ENCODE peak calls at places on chromosomes 11 and 22, in five cellular contexts. L is transverse colon, B is osteoblast, D is heart left ventricle, C is keratinocyte. O is an unnamed sample.

GRCh38 chr11:31817054-31817620 is 6.0 kb upstream of the PAX6 start:
- DNase-seq in L (no peak), B (peak), D (no peak), C (no peak), O (no peak)

GRCh38 chr22:24214467-24215285 is 30.2 kb downstream of the GGT5 start:
- DNase-seq in L (no peak), B (peak), D (no peak), C (no peak), O (no peak)

GRCh38 chr11:1481483-1481825 is 5.1 kb downstream of the MOB2 start:
- DNase-seq in L (no peak), B (peak), D (no peak), C (no peak), O (no peak)

GRCh38 chr11:3088806-3089205 is 31.6 kb upstream of the CARS1 start:
- DNase-seq in L (no peak), B (no peak), D (no peak), C (no peak), O (no peak)

GRCh38 chr22:48630444-48630777 is 1197.3 kb downstream of the BRD1 start:
- DNase-seq in L (no peak), B (no peak), D (no peak), C (no peak), O (no peak)

GRCh38 chr11:120539681-120540369 is 28.3 kb downstream of the GRIK4 start:
- DNase-seq in L (no peak), B (peak), D (no peak), C (no peak), O (peak)

GRCh38 chr11:77418155-77418980 is 55.5 kb downstream of the PAK1 start:
- DNase-seq in L (no peak), B (no peak), D (no peak), C (no peak), O (no peak)

GRCh38 chr11:73273246-73273890 is 1.2 kb downstream of the P2RY6 start:
- DNase-seq in L (no peak), B (no peak), D (no peak), C (no peak), O (no peak)

GRCh38 chr11:122155001-122155400 is 39.0 kb upstream of the BLID start:
- DNase-seq in L (no peak), B (no peak), D (no peak), C (no peak), O (no peak)

GRCh38 chr11:86687083-86687799 is 14.8 kb upstream of the ME3 start:
- DNase-seq in L (no peak), B (no peak), D (no peak), C (no peak), O (no peak)

GRCh38 chr11:62909107-62909894 is 11.9 kb downstream of the CHRM1 start:
- DNase-seq in L (peak), B (peak), D (peak), C (no peak), O (peak)

GRCh38 chr11:34745209-34745608 is 124.3 kb downstream of the EHF start:
- DNase-seq in L (no peak), B (no peak), D (no peak), C (no peak), O (no peak)

GRCh38 chr11:3224730-3225098 is 6.1 kb upstream of the MRGPRG start:
- DNase-seq in L (no peak), B (peak), D (no peak), C (no peak), O (no peak)

GRCh38 chr22:30445438-30445936 is 19.9 kb downstream of the MTFP1 start:
- DNase-seq in L (no peak), B (no peak), D (no peak), C (no peak), O (no peak)

GRCh38 chr11:12674571-12674935 is 332 bp downstream of the TEAD1 start:
- DNase-seq in L (peak), B (peak), D (no peak), C (no peak), O (no peak)

GRCh38 chr22:32806296-32806695 is 4.8 kb downstream of the TIMP3 start:
- DNase-seq in L (no peak), B (no peak), D (no peak), C (no peak), O (no peak)

GRCh38 chr22:32809786-32810185 is 8.3 kb downstream of the TIMP3 start:
- DNase-seq in L (no peak), B (no peak), D (no peak), C (no peak), O (no peak)

GRCh38 chr22:32805586-32805881 is 4.0 kb downstream of the TIMP3 start:
- DNase-seq in L (no peak), B (no peak), D (no peak), C (no peak), O (no peak)

GRCh38 chr22:32810241-32811133 is 9.0 kb downstream of the TIMP3 start:
- DNase-seq in L (no peak), B (no peak), D (no peak), C (no peak), O (no peak)

GRCh38 chr22:32808038-32808445 is 6.5 kb downstream of the TIMP3 start:
- DNase-seq in L (no peak), B (no peak), D (no peak), C (no peak), O (no peak)
- TF ChIP-seq CTCF in L (no peak), B (no peak), D (no peak), C (no peak), O (no peak)

DNA sequence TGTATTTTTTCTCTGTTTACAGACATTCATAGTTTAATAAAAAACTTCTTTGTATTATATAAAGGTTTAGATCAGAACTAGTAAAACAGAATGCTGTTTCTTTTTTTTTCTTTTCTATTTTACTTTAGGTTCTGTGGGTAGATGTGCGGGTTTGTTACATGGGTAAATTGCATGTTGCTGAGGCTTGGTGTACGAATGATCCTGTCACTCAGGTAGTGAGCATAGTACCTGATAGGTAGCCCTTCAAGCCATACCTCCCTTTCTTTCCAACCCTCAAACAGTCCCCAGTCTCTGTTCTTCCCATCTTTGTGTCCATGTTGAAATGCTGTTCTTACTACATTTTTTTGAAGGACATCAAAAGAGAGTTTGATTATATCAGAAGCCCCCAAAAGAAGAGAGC is 3.2 kb downstream of the ATM start:
- DNase-seq in L (no peak), B (peak), D (no peak), C (no peak), O (no peak)
- H3K27ac ChIP-seq in L (peak), B (no peak), D (no peak), C (no peak), O (no peak)

GRCh38 chr22:43088979-43089717 is at the start of gene TTLL1:
- DNase-seq in L (peak), B (peak), D (peak), C (no peak), O (peak)
- TF ChIP-seq CTCF in L (no peak), B (peak), D (no peak), C (no peak), O (no peak)

GRCh38 chr11:132055296-132055695 is 684.9 kb downstream of the NTM start:
- DNase-seq in L (no peak), B (no peak), D (no peak), C (no peak), O (no peak)

GRCh38 chr11:132058211-132058772 is 687.9 kb downstream of the NTM start:
- DNase-seq in L (peak), B (no peak), D (no peak), C (no peak), O (no peak)

GRCh38 chr11:132052904-132053303 is 682.5 kb downstream of the NTM start:
- DNase-seq in L (no peak), B (no peak), D (no peak), C (no peak), O (no peak)

GRCh38 chr11:132054822-132055221 is 684.4 kb downstream of the NTM start:
- DNase-seq in L (no peak), B (peak), D (no peak), C (peak), O (peak)

DNA sequence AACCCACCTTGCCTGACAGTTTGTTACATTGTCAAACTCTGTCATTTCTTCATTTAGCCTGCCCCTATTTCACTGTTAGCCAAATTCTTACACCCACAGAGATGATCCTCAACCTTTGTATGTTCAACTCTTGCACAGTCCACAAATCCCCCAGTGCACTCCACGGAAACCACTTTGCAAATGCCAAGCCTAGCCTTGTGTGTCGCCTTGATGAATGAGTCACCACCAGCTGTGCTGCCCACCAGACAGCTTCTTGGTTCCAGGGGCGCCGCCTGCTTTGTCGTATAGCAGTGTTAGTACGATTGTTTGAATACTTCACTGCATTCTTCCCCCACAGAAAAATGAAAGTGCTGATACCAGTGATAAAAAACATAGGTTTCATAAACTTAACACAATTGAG is 686.3 kb downstream of the NTM start:
- DNase-seq in L (no peak), B (no peak), D (no peak), C (no peak), O (no peak)
- H3K27ac ChIP-seq in L (no peak), B (peak), D (no peak), C (no peak), O (no peak)

GRCh38 chr11:36793542-36793926 is 195.5 kb upstream of the RAG2 start:
- DNase-seq in L (no peak), B (no peak), D (no peak), C (no peak), O (no peak)
- TF ChIP-seq CTCF in L (no peak), B (no peak), D (peak), C (peak), O (no peak)

DNA sequence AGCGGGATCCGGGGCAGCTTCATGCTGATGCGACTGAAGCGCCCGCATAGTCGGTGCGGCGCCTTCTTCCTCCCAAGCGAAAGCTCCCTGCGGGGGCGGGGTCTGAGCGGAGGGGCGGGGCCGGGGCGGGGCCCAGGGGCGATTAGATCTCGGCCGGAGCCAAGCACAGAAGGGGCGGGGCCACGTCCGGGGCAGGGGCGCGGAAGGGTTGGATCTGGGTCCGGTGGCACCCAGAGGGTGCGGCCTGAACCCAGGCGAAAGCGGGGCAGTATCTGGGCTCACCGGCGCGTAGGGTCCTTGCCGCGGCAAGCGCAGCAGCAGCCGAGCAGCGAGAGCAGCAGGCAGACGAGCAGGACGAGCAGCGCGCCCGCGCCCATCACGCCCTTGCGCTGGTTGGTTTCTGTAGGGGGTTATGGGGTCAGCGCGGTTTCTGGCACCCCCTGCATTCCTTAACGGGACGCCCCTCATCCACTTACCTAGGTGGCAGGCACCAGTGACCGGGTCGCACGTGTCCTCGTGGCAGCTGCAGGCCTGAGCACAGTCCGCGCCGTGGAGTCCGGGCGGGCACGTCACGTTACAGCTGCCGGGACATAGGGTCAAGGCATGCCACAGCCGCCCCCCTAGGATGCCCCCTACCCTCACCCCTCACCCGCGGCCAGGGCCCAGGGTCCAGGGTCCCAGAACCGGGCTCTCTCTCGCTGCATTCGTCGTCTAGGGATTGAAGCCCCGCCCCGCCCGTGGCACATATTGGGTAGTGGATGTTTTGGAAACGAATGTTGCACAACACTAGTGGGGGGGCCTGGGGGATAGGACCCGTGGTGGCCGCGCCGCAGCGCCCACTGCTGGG is 8.1 kb downstream of the SCARF2 start:
- DNase-seq in L (peak), B (peak), D (no peak), C (peak), O (no peak)
- H3K27ac ChIP-seq in L (no peak), B (no peak), D (no peak), C (no peak), O (no peak)

GRCh38 chr11:67379061-67380058 is 6.0 kb upstream of the CLCF1 start:
- DNase-seq in L (no peak), B (peak), D (no peak), C (no peak), O (peak)

GRCh38 chr11:67384851-67385366 is 6.9 kb upstream of the RAD9A start:
- DNase-seq in L (no peak), B (peak), D (peak), C (no peak), O (no peak)

GRCh38 chr11:67378544-67378943 is 5.1 kb upstream of the CLCF1 start:
- DNase-seq in L (no peak), B (peak), D (no peak), C (no peak), O (no peak)

GRCh38 chr11:67381244-67381972 is 8.0 kb upstream of the CLCF1 start:
- DNase-seq in L (no peak), B (peak), D (no peak), C (no peak), O (no peak)

GRCh38 chr11:67382481-67383136 is 9.2 kb upstream of the RAD9A start:
- DNase-seq in L (peak), B (peak), D (peak), C (no peak), O (peak)
- TF ChIP-seq CTCF in L (peak), B (peak), D (peak), C (peak), O (peak)

GRCh38 chr22:37739611-37740049 is 42.8 kb downstream of the TRIOBP start:
- DNase-seq in L (no peak), B (no peak), D (peak), C (no peak), O (no peak)
- H3K27ac ChIP-seq in L (peak), B (no peak), D (peak), C (no peak), O (no peak)

O was measured in RWPE1.